ENCODE peak calls at places on chromosomes 1 and 21, in nine cellular contexts. E is erythroblast; P is stimulated activated CD8-positive, alpha-beta memory T cell treated with anti-CD3 and anti-CD28 coated beads, Interleukin-4, amount 100 ng/mL, for 4 hours; Y is T1000; F is stimulated activated CD4-positive, alpha-beta T cell treated with anti-CD3 and anti-CD28 coated beads, Interleukin-1b, Interleukin-23, amount 100 ng/mL, for 24 hours; U is hippocampal formation; B is lower lobe of right lung; A is small intestine; C is substantia nigra. T is an unnamed sample.

GRCh38 chr21:43323244-43324005 is 103.5 kb downstream of the SIK1 start:
- DNase-seq in E (no peak), P (no peak), Y (no peak), F (no peak), U (peak; percentile 79), B (peak; percentile 90), A (no peak), C (peak; percentile 91), T (no peak)

GRCh38 chr21:40421121-40421520 is 425.8 kb downstream of the DSCAM start:
- DNase-seq in E (no peak), P (no peak), Y (no peak), F (no peak), U (no peak), B (no peak), A (no peak), C (no peak), T (no peak)

GRCh38 chr1:86866665-86867064 is 47.3 kb downstream of the SELENOF start:
- DNase-seq in E (no peak), P (no peak), Y (no peak), F (no peak), U (no peak), B (no peak), A (no peak), C (no peak), T (no peak)

GRCh38 chr1:226975909-226976670 is 36.0 kb downstream of the COQ8A start:
- DNase-seq in E (no peak), P (no peak), Y (no peak), F (no peak), U (no peak), B (no peak), A (no peak), C (peak; percentile 31), T (no peak)

GRCh38 chr1:107183011-107183410 is 42.2 kb downstream of the NTNG1 start:
- DNase-seq in E (no peak), P (no peak), Y (no peak), F (no peak), U (no peak), B (no peak), A (no peak), C (no peak), T (peak; percentile 62)

GRCh38 chr1:41383094-41383852 is 22.0 kb downstream of the FOXO6 start:
- DNase-seq in E (no peak), P (peak; percentile 26), Y (no peak), F (no peak), U (no peak), B (no peak), A (no peak), C (no peak), T (no peak)

GRCh38 chr1:94579876-94580294 is 38.3 kb upstream of the F3 start:
- DNase-seq in E (no peak), P (no peak), Y (peak; percentile 76), F (no peak), U (no peak), B (no peak), A (no peak), C (no peak), T (no peak)

GRCh38 chr1:203584040-203584439 is 42.6 kb upstream of the ATP2B4 start:
- DNase-seq in E (no peak), P (no peak), Y (no peak), F (no peak), U (no peak), B (no peak), A (no peak), C (no peak), T (no peak)

GRCh38 chr1:19081218-19081893 is 124.9 kb upstream of the IFFO2 start:
- DNase-seq in E (peak; percentile 75), P (no peak), Y (peak; percentile 20), F (no peak), U (no peak), B (no peak), A (peak; percentile 59), C (no peak), T (no peak)

GRCh38 chr1:202029171-202029665 is 18.8 kb downstream of the ELF3 start:
- DNase-seq in E (no peak), P (no peak), Y (peak; percentile 28), F (no peak), U (no peak), B (no peak), A (no peak), C (no peak), T (no peak)

GRCh38 chr1:89870998-89871397 is 50.2 kb downstream of the LRRC8D start:
- DNase-seq in E (no peak), P (no peak), Y (no peak), F (no peak), U (no peak), B (no peak), A (no peak), C (no peak), T (no peak)

GRCh38 chr1:55559111-55559510 is 343.9 kb upstream of the USP24 start:
- DNase-seq in E (no peak), P (no peak), Y (no peak), F (no peak), U (no peak), B (no peak), A (no peak), C (no peak), T (no peak)

GRCh38 chr1:14971201-14971600 is 182.3 kb upstream of the TMEM51 start:
- DNase-seq in E (no peak), P (no peak), Y (no peak), F (no peak), U (no peak), B (no peak), A (no peak), C (no peak), T (no peak)

GRCh38 chr1:208534979-208535378 is 290.8 kb upstream of the PLXNA2 start:
- DNase-seq in E (no peak), P (no peak), Y (no peak), F (no peak), U (no peak), B (no peak), A (no peak), C (no peak), T (no peak)

GRCh38 chr1:159009704-159010361 is at the start of gene IFI16:
- DNase-seq in E (peak; percentile 11), P (no peak), Y (peak; percentile 24), F (no peak), U (no peak), B (no peak), A (peak; percentile 77), C (no peak), T (no peak)

GRCh38 chr1:151991663-151992344 is 1.9 kb downstream of the S100A10 start:
- DNase-seq in E (no peak), P (no peak), Y (no peak), F (no peak), U (no peak), B (no peak), A (peak; percentile 20), C (no peak), T (no peak)

GRCh38 chr1:54167422-54168139 is 14.8 kb upstream of the CDCP2 start:
- DNase-seq in E (no peak), P (no peak), Y (peak; percentile 41), F (no peak), U (no peak), B (no peak), A (no peak), C (no peak), T (no peak)

GRCh38 chr1:62717483-62717882 is 29.3 kb upstream of the DOCK7 start:
- DNase-seq in E (no peak), P (no peak), Y (no peak), F (no peak), U (no peak), B (no peak), A (no peak), C (no peak), T (no peak)

T was measured in NCI-H1048.